ENCODE peak calls at places on chromosomes 5 and 9, in eight cellular contexts. L, Q, Z, J, F, I, X and K are unnamed samples.

GRCh38 chr5:1285141-1285540 is 9.7 kb downstream of the TERT start:
- DNase-seq in J (no peak), F (peak; percentile 33), X (no peak), L (no peak), Z (no peak), Q (peak; percentile 39), I (peak; percentile 52), K (no peak)

GRCh38 chr5:472076-472655 is 29.2 kb downstream of the EXOC3 start:
- DNase-seq in F (peak; percentile 78), L (peak; percentile 71), X (no peak), Q (peak; percentile 89), Z (peak; percentile 52), J (peak; percentile 45), I (peak; percentile 74), K (peak; percentile 26)

GRCh38 chr9:136685792-136686533 is 1.3 kb downstream of the AGPAT2 start:
- DNase-seq in X (no peak), I (no peak), J (no peak), Z (peak; percentile 41), F (no peak), L (peak; percentile 67), Q (peak; percentile 80), K (no peak)

GRCh38 chr9:136693490-136694162 is 6.4 kb upstream of the AGPAT2 start:
- DNase-seq in Z (peak; percentile 79), J (peak; percentile 88), F (no peak), I (no peak), L (no peak), X (peak; percentile 63), Q (peak; percentile 85), K (peak; percentile 92)

GRCh38 chr9:117448066-117448465 is 33.2 kb upstream of the ASTN2 start:
- DNase-seq in Q (no peak), X (no peak), L (peak; percentile 9), Z (no peak), F (no peak), J (no peak), I (no peak), K (no peak)

GRCh38 chr9:35813434-35814105 is 1.3 kb downstream of the HINT2 start:
- DNase-seq in L (peak; percentile 39), Z (peak; percentile 61), F (no peak), J (no peak), X (peak; percentile 73), I (no peak), Q (no peak), K (no peak)

GRCh38 chr9:34809504-34810186 is 99.7 kb upstream of the CCL21 start:
- DNase-seq in X (no peak), I (no peak), L (peak; percentile 78), Q (peak; percentile 75), Z (peak; percentile 21), F (no peak), J (no peak), K (no peak)

GRCh38 chr5:78648359-78649219 is at the start of gene LHFPL2:
- DNase-seq in L (peak; percentile 95), I (peak; percentile 88), F (peak; percentile 86), Q (peak; percentile 94), X (no peak), Z (peak; percentile 56), J (peak; percentile 77), K (peak; percentile 76)

GRCh38 chr9:34927061-34927460 is 31.0 kb upstream of the PHF24 start:
- DNase-seq in L (no peak), J (no peak), Z (no peak), Q (no peak), I (no peak), X (no peak), F (no peak), K (no peak)

GRCh38 chr5:14528926-14529325 is 52.7 kb upstream of the OTULINL start:
- DNase-seq in L (no peak), F (no peak), J (no peak), X (no peak), Q (no peak), Z (no peak), I (no peak), K (no peak)

GRCh38 chr9:95126739-95127138 is 190.8 kb downstream of the FANCC start:
- DNase-seq in Q (no peak), I (peak; percentile 57), Z (no peak), J (no peak), X (no peak), F (no peak), L (no peak), K (no peak)

GRCh38 chr5:5432020-5432707 is 9.7 kb downstream of the ICE1 start:
- DNase-seq in Z (no peak), F (no peak), X (no peak), J (no peak), Q (no peak), L (no peak), I (no peak), K (no peak)

GRCh38 chr5:8184455-8185063 is 315.6 kb downstream of the MTRR start:
- DNase-seq in X (peak; percentile 20), Z (peak; percentile 59), J (peak; percentile 56), I (no peak), F (no peak), Q (no peak), L (peak; percentile 51), K (peak; percentile 38)

GRCh38 chr5:329106-329757 is 7.7 kb downstream of the AHRR start:
- DNase-seq in L (no peak), X (no peak), I (no peak), Q (no peak), F (no peak), J (no peak), Z (no peak), K (no peak)

GRCh38 chr9:111731916-111732315 is 62.8 kb downstream of the SHOC1 start:
- DNase-seq in Z (no peak), I (no peak), J (no peak), Q (no peak), F (no peak), X (no peak), L (no peak), K (no peak)

GRCh38 chr5:104344809-104345512 is 782.4 kb upstream of the NUDT12 start:
- DNase-seq in L (no peak), X (peak; percentile 3), Q (no peak), Z (no peak), F (no peak), J (no peak), I (no peak), K (no peak)

GRCh38 chr9:21477466-21477865 is 4.6 kb downstream of the IFNE start:
- DNase-seq in X (no peak), L (no peak), F (no peak), Q (no peak), I (no peak), J (no peak), Z (no peak), K (no peak)

GRCh38 chr5:146836226-146836842 is 42.2 kb downstream of the PPP2R2B start:
- DNase-seq in L (no peak), Z (no peak), Q (no peak), J (no peak), X (peak; percentile 2), F (no peak), I (no peak), K (no peak)

GRCh38 chr5:146828385-146828784 is 50.2 kb downstream of the PPP2R2B start:
- DNase-seq in Q (no peak), F (no peak), L (peak; percentile 47), Z (no peak), J (no peak), X (no peak), I (no peak), K (no peak)

DNA sequence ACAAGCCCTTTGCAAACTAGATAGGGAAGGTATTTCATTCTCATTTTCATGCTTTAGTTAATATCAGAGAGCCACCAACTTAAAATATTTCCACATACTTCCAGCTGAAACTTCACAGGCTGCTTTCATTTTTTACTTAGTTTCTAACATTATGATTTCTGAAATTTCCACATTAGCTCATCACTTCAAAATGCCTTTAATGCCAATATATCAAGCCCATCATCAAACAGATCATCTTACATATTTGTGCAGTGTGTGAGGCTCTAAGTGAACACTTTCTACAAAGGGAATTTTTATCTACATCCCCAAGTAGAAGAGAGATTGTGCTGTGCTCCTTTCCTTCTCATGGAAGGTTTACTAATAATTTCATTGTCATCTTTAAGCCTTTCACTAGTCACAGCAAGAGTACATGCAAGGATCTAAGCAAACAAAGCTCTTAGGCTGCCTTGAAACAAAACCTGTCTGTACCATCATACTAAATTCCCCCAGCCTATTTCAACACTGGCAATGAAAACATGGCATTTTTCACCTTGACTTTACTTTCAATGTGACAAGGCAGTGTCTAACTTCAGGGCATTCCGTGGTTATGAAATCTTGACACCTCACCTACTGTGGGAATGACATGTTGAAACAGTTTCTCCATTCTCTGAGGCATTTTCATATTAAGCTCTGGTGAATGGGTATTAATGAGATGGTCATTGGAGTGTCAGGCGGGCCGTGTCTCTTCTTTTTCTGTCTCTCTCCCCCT is 45.4 kb downstream of the PPP2R2B start:
- DNase-seq in I (no peak), F (no peak), Z (no peak), Q (no peak), X (no peak), L (no peak), J (no peak), K (no peak)
- TF ChIP-seq POLR2AphosphoS5 in I (no peak), F (no peak), Z (no peak), Q (no peak), X (no peak), L (no peak), J (no peak), K (no peak)

DNA sequence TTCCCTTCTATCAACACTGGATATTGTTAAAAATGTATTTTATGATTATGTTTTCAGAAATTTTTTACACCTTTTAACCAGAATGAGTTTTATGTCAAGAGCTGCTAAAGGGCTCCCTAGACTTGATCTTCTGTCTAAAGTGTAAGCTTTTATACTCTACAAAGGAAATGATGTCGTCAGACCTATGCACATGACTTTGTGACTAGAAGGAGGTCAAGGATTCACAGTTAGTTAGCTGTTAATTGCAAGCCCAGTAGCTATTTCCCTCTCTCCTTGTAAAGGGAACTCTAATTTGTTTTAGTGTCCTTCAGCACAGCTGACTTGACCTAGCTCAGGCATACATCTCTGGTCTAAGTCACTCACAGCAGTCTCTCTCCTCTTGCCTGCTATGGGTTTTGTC is 173.4 kb upstream of the NREP start:
- DNase-seq in Q (no peak), I (no peak), L (no peak), F (no peak), X (no peak), J (no peak), Z (no peak), K (no peak)
- H3K4me1 ChIP-seq in Q (no peaks in the 10 kb centered on the region), I (peaks cover 11% of the 10 kb centered on the region), L (no peaks in the 10 kb centered on the region), F (peaks cover 4% of the 10 kb centered on the region), X (no peaks in the 10 kb centered on the region), J (no peaks in the 10 kb centered on the region), Z (no peaks in the 10 kb centered on the region), K (no peaks in the 10 kb centered on the region)

DNA sequence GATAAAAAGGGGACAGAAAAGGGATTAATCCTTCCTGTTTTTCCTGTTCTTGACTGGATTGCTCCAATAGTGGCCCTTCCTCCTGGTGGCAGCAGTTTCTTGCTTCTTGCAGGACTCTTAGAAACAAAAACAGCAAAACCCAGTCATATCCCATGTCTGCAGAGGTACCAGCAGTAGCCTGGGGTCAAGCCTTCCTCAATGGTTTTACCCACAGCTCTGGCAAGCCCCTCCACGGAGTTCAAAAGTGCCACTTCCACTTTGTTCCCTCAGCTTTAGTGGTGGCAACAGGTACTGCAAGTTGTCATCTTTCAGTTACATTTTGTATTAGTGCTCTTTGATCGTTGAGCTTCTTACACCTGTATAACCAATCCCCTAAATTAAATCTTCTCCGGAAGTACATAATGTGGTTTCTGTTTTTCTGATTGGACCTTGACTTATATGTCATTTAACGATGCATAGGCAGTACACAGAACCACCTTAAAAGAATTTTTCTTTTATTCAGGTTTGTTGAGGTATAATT is 8.7 kb upstream of the RANBP6 start:
- DNase-seq in Q (no peak), J (no peak), F (no peak), L (peak; percentile 28), X (peak; percentile 35), I (no peak), Z (peak; percentile 35), K (no peak)
- TF ChIP-seq EP300 in Q (no peak), J (no peak), F (no peak), L (no peak), X (no peak), I (no peak), Z (no peak), K (no peak)

GRCh38 chr9:119441832-119442231 is 72.6 kb upstream of the BRINP1 start:
- DNase-seq in I (no peak), F (no peak), L (no peak), Z (no peak), J (no peak), Q (no peak), X (no peak), K (no peak)
- TF ChIP-seq POLR2AphosphoS5 in I (no peak), F (no peak), L (no peak), Z (no peak), J (no peak), Q (no peak), X (no peak), K (no peak)